ENCODE peak calls at places on chromosomes 7 and 10, in four cellular contexts. One of them, this sample, is unnamed.

GRCh38 chr10:91541481-91541880 is 91.4 kb downstream of the PPP1R3C start:
- DNase-seq in fibroblast of lung: peak
- DNase-seq in cardiac muscle cell: peak
- DNase-seq in CD8-positive, alpha-beta T cell: no peak
- DNase-seq in this sample: no peak

GRCh38 chr10:21174670-21175495 is 277.8 kb upstream of the NEBL start:
- DNase-seq in cardiac muscle cell: no peak
- DNase-seq in CD8-positive, alpha-beta T cell: no peak
- DNase-seq in fibroblast of lung: no peak
- DNase-seq in this sample: no peak

GRCh38 chr7:92133737-92134270 is 473 bp downstream of the CYP51A1 start:
- DNase-seq in CD8-positive, alpha-beta T cell: peak
- DNase-seq in cardiac muscle cell: peak
- DNase-seq in fibroblast of lung: peak
- DNase-seq in this sample: peak

GRCh38 chr10:77516575-77516974 is 121.0 kb downstream of the KCNMA1 start:
- DNase-seq in cardiac muscle cell: no peak
- DNase-seq in fibroblast of lung: no peak
- DNase-seq in CD8-positive, alpha-beta T cell: no peak
- DNase-seq in this sample: no peak

GRCh38 chr10:49115015-49115795 is at the start of gene VSTM4:
- DNase-seq in CD8-positive, alpha-beta T cell: no peak
- DNase-seq in fibroblast of lung: peak
- DNase-seq in cardiac muscle cell: peak
- DNase-seq in this sample: no peak

GRCh38 chr10:75508239-75508813 is 76.9 kb downstream of the LRMDA start:
- DNase-seq in CD8-positive, alpha-beta T cell: no peak
- DNase-seq in fibroblast of lung: peak
- DNase-seq in cardiac muscle cell: peak
- DNase-seq in this sample: no peak

GRCh38 chr10:19412531-19412930 is 363.9 kb downstream of the MALRD1 start:
- DNase-seq in cardiac muscle cell: peak
- DNase-seq in fibroblast of lung: peak
- DNase-seq in CD8-positive, alpha-beta T cell: no peak
- DNase-seq in this sample: peak

GRCh38 chr7:134941947-134942346 is 44.4 kb upstream of the AGBL3 start:
- DNase-seq in cardiac muscle cell: no peak
- DNase-seq in fibroblast of lung: no peak
- DNase-seq in CD8-positive, alpha-beta T cell: no peak
- DNase-seq in this sample: no peak

GRCh38 chr7:3412871-3413270 is 111.8 kb downstream of the SDK1 start:
- DNase-seq in cardiac muscle cell: no peak
- DNase-seq in CD8-positive, alpha-beta T cell: no peak
- DNase-seq in fibroblast of lung: no peak
- DNase-seq in this sample: no peak

GRCh38 chr10:101941871-101942270 is 98.3 kb upstream of the KCNIP2 start:
- DNase-seq in cardiac muscle cell: peak
- DNase-seq in CD8-positive, alpha-beta T cell: no peak
- DNase-seq in fibroblast of lung: peak
- DNase-seq in this sample: no peak

GRCh38 chr10:122419890-122420623 is 34.4 kb upstream of the ARMS2 start:
- DNase-seq in cardiac muscle cell: peak
- DNase-seq in fibroblast of lung: peak
- DNase-seq in CD8-positive, alpha-beta T cell: no peak
- DNase-seq in this sample: no peak

GRCh38 chr10:128078136-128078969 is 47.9 kb downstream of the MKI67 start:
- DNase-seq in CD8-positive, alpha-beta T cell: no peak
- DNase-seq in cardiac muscle cell: peak
- DNase-seq in fibroblast of lung: peak
- DNase-seq in this sample: no peak

GRCh38 chr10:115082521-115082920 is 10.6 kb upstream of the ATRNL1 start:
- DNase-seq in CD8-positive, alpha-beta T cell: no peak
- DNase-seq in fibroblast of lung: peak
- DNase-seq in cardiac muscle cell: peak
- DNase-seq in this sample: no peak

GRCh38 chr10:127046975-127047877 is 142.0 kb downstream of the DOCK1 start:
- DNase-seq in cardiac muscle cell: peak
- DNase-seq in CD8-positive, alpha-beta T cell: no peak
- DNase-seq in fibroblast of lung: peak
- DNase-seq in this sample: no peak

GRCh38 chr7:1052031-1052818 is 7.9 kb downstream of the GPR146 start:
- DNase-seq in CD8-positive, alpha-beta T cell: no peak
- DNase-seq in cardiac muscle cell: no peak
- DNase-seq in fibroblast of lung: no peak
- DNase-seq in this sample: no peak

GRCh38 chr7:1054438-1055083 is 10.2 kb downstream of the GPR146 start:
- DNase-seq in fibroblast of lung: no peak
- DNase-seq in CD8-positive, alpha-beta T cell: no peak
- DNase-seq in cardiac muscle cell: no peak
- DNase-seq in this sample: no peak

GRCh38 chr7:1053816-1054370 is 9.5 kb downstream of the GPR146 start:
- DNase-seq in cardiac muscle cell: no peak
- DNase-seq in fibroblast of lung: no peak
- DNase-seq in CD8-positive, alpha-beta T cell: no peak
- DNase-seq in this sample: no peak

GRCh38 chr7:1050956-1051690 is 6.8 kb downstream of the GPR146 start:
- DNase-seq in CD8-positive, alpha-beta T cell: no peak
- DNase-seq in fibroblast of lung: no peak
- DNase-seq in cardiac muscle cell: no peak
- DNase-seq in this sample: no peak

DNA sequence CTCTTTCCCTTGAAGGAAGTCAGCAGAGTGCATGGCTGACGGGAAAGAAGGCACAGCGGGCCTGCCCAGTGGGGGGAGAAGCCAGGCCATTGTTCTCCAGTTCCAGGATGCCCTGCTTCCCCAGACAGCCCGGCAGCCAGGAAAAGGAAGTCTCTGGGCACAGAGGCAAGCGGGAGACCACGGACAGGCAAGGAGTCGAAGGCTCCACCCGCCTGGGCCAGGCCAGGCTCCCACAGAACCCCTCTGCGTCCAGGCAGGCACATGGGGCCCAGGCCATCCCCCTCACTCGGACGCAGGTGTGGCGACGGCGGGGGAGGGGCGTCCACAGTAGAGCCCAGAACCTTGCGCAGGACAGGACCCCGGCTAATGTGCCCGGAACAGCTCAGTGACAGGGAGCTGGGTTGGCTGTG is 8.7 kb downstream of the GPR146 start:
- DNase-seq in fibroblast of lung: no peak
- DNase-seq in CD8-positive, alpha-beta T cell: no peak
- DNase-seq in cardiac muscle cell: no peak
- DNase-seq in this sample: no peak
- H3K4me3 ChIP-seq in fibroblast of lung: no peak
- H3K4me3 ChIP-seq in CD8-positive, alpha-beta T cell: no peak
- H3K4me3 ChIP-seq in cardiac muscle cell: no peak
- H3K4me3 ChIP-seq in this sample: no peak

GRCh38 chr7:131499801-131500200 is 56.6 kb downstream of the PODXL start:
- DNase-seq in cardiac muscle cell: no peak
- DNase-seq in fibroblast of lung: no peak
- DNase-seq in CD8-positive, alpha-beta T cell: no peak
- DNase-seq in this sample: no peak

GRCh38 chr7:131500357-131500756 is 56.1 kb downstream of the PODXL start:
- DNase-seq in CD8-positive, alpha-beta T cell: no peak
- DNase-seq in cardiac muscle cell: no peak
- DNase-seq in fibroblast of lung: no peak
- DNase-seq in this sample: no peak

GRCh38 chr7:131502810-131503545 is 53.5 kb downstream of the PODXL start:
- DNase-seq in CD8-positive, alpha-beta T cell: no peak
- DNase-seq in fibroblast of lung: no peak
- DNase-seq in cardiac muscle cell: peak
- DNase-seq in this sample: no peak

GRCh38 chr7:131501930-131502685 is 54.3 kb downstream of the PODXL start:
- DNase-seq in fibroblast of lung: no peak
- DNase-seq in CD8-positive, alpha-beta T cell: no peak
- DNase-seq in cardiac muscle cell: no peak
- DNase-seq in this sample: no peak

GRCh38 chr7:131501422-131501821 is 55.0 kb downstream of the PODXL start:
- DNase-seq in CD8-positive, alpha-beta T cell: peak
- DNase-seq in fibroblast of lung: peak
- DNase-seq in cardiac muscle cell: peak
- DNase-seq in this sample: no peak
- TF ChIP-seq CTCF in CD8-positive, alpha-beta T cell: no peak
- TF ChIP-seq CTCF in fibroblast of lung: no peak
- TF ChIP-seq CTCF in cardiac muscle cell: no peak
- TF ChIP-seq CTCF in this sample: no peak

DNA sequence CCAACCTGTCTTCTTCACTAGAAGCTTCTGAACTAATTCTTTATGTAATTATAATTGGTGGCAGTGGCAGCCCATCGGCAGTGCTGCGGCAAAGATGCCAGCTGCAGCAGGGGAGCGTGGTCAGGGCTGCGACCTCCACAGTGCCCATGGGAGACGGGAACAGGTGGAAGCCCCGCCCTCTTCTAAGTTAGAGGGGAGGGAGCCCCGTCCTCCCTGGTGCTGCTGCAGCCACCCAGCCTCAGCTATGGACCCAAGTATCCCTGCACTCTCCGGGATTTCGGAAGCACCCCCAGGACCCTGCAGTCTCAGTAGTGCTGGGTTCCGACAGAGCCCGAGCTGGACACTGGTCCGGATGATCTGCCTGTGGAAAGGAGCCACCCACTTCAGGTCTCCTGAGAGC is 117.0 kb upstream of the MBL2 start:
- DNase-seq in CD8-positive, alpha-beta T cell: no peak
- DNase-seq in fibroblast of lung: no peak
- DNase-seq in cardiac muscle cell: no peak
- DNase-seq in this sample: no peak
- H3K4me3 ChIP-seq in CD8-positive, alpha-beta T cell: no peak
- H3K4me3 ChIP-seq in fibroblast of lung: no peak
- H3K4me3 ChIP-seq in cardiac muscle cell: no peak
- H3K4me3 ChIP-seq in this sample: no peak

GRCh38 chr10:80202934-80203834 is 2.2 kb downstream of the ANXA11 start:
- DNase-seq in CD8-positive, alpha-beta T cell: peak
- DNase-seq in fibroblast of lung: peak
- DNase-seq in cardiac muscle cell: peak
- DNase-seq in this sample: peak
- TF ChIP-seq CTCF in CD8-positive, alpha-beta T cell: peak
- TF ChIP-seq CTCF in fibroblast of lung: peak
- TF ChIP-seq CTCF in cardiac muscle cell: peak
- TF ChIP-seq CTCF in this sample: peak

DNA sequence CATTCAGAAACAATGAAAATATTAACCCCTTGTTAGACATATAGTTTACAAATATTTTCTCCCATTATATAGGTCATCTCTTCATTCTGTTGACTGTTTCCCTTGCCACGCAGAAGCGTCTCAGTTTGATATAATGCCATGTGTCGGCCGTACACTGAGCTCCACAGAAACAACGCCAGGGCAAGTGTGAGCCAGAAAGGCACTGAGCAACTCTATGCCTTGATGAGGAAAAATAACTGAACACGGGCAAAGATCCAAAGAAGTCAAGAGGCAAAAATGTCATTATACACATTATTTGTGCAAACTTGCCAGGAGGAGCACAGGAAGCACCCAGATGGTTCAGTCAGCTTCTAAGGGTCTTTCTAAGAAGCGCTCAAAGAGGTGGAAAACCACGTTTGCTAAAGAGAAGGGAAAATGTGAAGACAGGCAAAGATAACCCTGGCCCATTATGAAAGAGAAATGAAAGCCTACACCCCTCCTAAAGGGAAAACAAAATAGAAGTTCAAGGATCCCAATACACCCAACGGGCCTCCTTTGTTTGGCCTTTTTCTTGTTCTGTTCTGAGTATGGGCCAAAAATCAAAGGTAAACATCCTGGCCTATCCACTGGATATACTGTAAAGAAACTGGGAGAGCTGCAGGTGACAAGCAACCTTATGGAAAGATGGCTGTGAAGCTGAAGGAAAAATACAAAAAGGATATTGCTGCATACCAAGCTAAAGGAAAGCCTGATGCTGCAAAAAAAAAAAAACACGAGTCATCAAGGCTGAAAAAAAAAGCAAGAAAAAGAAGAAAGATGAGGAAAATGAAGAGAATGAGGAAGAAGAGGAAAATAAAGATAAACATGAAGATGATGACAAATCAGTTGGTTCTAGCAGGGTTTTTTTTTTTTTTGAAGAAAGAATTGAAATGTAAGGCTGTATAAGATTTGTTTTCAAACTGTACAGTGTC is 15.5 kb downstream of the ARHGAP12 start:
- DNase-seq in cardiac muscle cell: peak
- DNase-seq in CD8-positive, alpha-beta T cell: no peak
- DNase-seq in fibroblast of lung: peak
- DNase-seq in this sample: no peak
- H3K4me3 ChIP-seq in cardiac muscle cell: no peak
- H3K4me3 ChIP-seq in CD8-positive, alpha-beta T cell: no peak
- H3K4me3 ChIP-seq in fibroblast of lung: peak
- H3K4me3 ChIP-seq in this sample: no peak

GRCh38 chr10:109778993-109779392 is 144.3 kb downstream of the XPNPEP1 start:
- DNase-seq in fibroblast of lung: no peak
- DNase-seq in cardiac muscle cell: no peak
- DNase-seq in CD8-positive, alpha-beta T cell: no peak
- DNase-seq in this sample: no peak

GRCh38 chr10:109773288-109773687 is 150.0 kb downstream of the XPNPEP1 start:
- DNase-seq in fibroblast of lung: no peak
- DNase-seq in CD8-positive, alpha-beta T cell: no peak
- DNase-seq in cardiac muscle cell: no peak
- DNase-seq in this sample: no peak

GRCh38 chr10:109770000-109770399 is 153.3 kb downstream of the XPNPEP1 start:
- DNase-seq in CD8-positive, alpha-beta T cell: no peak
- DNase-seq in fibroblast of lung: no peak
- DNase-seq in cardiac muscle cell: no peak
- DNase-seq in this sample: no peak

DNA sequence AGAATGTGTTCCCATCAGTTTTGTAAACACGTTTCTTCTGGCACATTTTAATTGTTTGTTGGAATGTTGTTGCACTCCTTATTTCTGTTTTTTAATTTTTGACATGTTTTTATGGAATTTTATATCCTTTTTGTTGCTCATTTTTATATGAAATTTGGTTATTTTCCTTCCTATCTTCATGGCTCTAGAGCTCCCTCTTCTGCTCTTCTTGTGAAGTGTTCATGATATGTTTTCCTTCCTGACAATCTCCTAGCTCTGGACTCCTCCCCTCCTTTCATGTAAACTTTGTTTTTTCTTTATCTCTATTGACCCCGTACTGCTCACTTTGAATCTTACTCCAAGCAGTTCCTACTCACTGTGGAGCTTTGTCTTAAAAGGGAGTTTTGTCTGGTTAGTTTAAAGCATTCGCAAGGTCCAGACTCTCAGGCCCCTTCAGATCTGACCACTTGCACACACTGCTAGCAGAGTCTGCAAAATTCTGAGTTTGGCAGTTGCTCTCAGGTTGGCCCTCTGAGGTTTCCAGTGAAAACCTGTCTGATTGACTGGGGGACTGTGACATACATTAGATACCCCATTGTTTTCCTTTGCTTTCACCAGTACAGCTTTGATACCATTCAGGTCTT is 149.4 kb downstream of the XPNPEP1 start:
- DNase-seq in CD8-positive, alpha-beta T cell: no peak
- DNase-seq in fibroblast of lung: peak
- DNase-seq in cardiac muscle cell: peak
- DNase-seq in this sample: peak
- TF ChIP-seq CTCF in CD8-positive, alpha-beta T cell: no peak
- TF ChIP-seq CTCF in fibroblast of lung: peak
- TF ChIP-seq CTCF in cardiac muscle cell: peak
- TF ChIP-seq CTCF in this sample: peak

GRCh38 chr7:66099232-66099550 is 15.5 kb upstream of the CRCP start:
- DNase-seq in cardiac muscle cell: peak
- DNase-seq in CD8-positive, alpha-beta T cell: no peak
- DNase-seq in fibroblast of lung: peak
- DNase-seq in this sample: no peak
- H3K4me3 ChIP-seq in cardiac muscle cell: no peak
- H3K4me3 ChIP-seq in CD8-positive, alpha-beta T cell: no peak
- H3K4me3 ChIP-seq in fibroblast of lung: no peak
- H3K4me3 ChIP-seq in this sample: no peak

GRCh38 chr7:128270799-128271411 is 29.8 kb downstream of the LEP start:
- DNase-seq in fibroblast of lung: no peak
- DNase-seq in cardiac muscle cell: peak
- DNase-seq in CD8-positive, alpha-beta T cell: no peak
- DNase-seq in this sample: no peak
- TF ChIP-seq CTCF in fibroblast of lung: peak
- TF ChIP-seq CTCF in cardiac muscle cell: peak
- TF ChIP-seq CTCF in CD8-positive, alpha-beta T cell: no peak
- TF ChIP-seq CTCF in this sample: peak